ENCODE peak calls at places on chromosomes 11 and 22, in seven cellular contexts. O, Y, T, N, H, R and U are unnamed samples.

GRCh38 chr11:9529333-9529648 is 44.2 kb upstream of the WEE1 start:
- DNase-seq in N (peak), H (no peak), O (peak), R (peak), Y (no peak), T (peak), U (no peak)

GRCh38 chr22:21791635-21792625 is 56.3 kb upstream of the YPEL1 start:
- DNase-seq in N (no peak), O (no peak), H (no peak), R (no peak), T (no peak), Y (no peak), U (no peak)

GRCh38 chr22:35218079-35218478 is 39.2 kb upstream of the HMGXB4 start:
- DNase-seq in N (no peak), T (no peak), R (no peak), H (no peak), O (no peak), Y (no peak), U (no peak)

GRCh38 chr22:40414838-40415505 is 44.6 kb downstream of the SGSM3 start:
- DNase-seq in N (no peak), R (no peak), H (no peak), Y (peak), O (no peak), T (no peak), U (no peak)

GRCh38 chr11:131246589-131247164 is 123.7 kb upstream of the NTM start:
- DNase-seq in H (peak), O (peak), Y (no peak), N (peak), T (no peak), R (no peak), U (peak)

GRCh38 chr11:11845066-11845465 is 3.3 kb downstream of the USP47 start:
- DNase-seq in Y (no peak), T (no peak), H (no peak), O (no peak), N (no peak), R (no peak), U (no peak)

GRCh38 chr11:72113170-72113808 is 794 bp upstream of the ANAPC15 start:
- DNase-seq in H (no peak), Y (no peak), N (no peak), R (peak), O (peak), T (no peak), U (no peak)

GRCh38 chr22:35476341-35476740 is 64.3 kb upstream of the RASD2 start:
- DNase-seq in T (no peak), N (no peak), H (no peak), Y (no peak), O (no peak), R (no peak), U (no peak)

GRCh38 chr11:7638710-7639642 is 34.3 kb downstream of the CYB5R2 start:
- DNase-seq in T (no peak), N (peak), Y (no peak), O (no peak), R (no peak), H (no peak), U (no peak)

GRCh38 chr11:1755344-1756023 is 5.1 kb upstream of the IFITM10 start:
- DNase-seq in H (no peak), R (peak), T (peak), N (no peak), Y (no peak), O (no peak), U (no peak)

GRCh38 chr11:128835741-128836410 is 31.2 kb downstream of the KCNJ1 start:
- DNase-seq in R (no peak), H (no peak), N (no peak), T (no peak), O (no peak), Y (no peak), U (no peak)

GRCh38 chr22:38570841-38571364 is 920 bp upstream of the DMC1 start:
- DNase-seq in R (peak), Y (no peak), N (peak), T (peak), H (no peak), O (peak), U (peak)

GRCh38 chr11:131754671-131755070 is 384.3 kb downstream of the NTM start:
- DNase-seq in N (no peak), H (no peak), Y (no peak), R (no peak), O (no peak), T (no peak), U (no peak)

GRCh38 chr11:82750643-82751139 is 17.0 kb upstream of the FAM181B start:
- DNase-seq in O (no peak), R (no peak), Y (no peak), T (no peak), H (no peak), N (no peak), U (no peak)

GRCh38 chr11:35058318-35058717 is 80.7 kb upstream of the CD44 start:
- DNase-seq in R (no peak), H (no peak), Y (no peak), T (no peak), O (no peak), N (no peak), U (no peak)

GRCh38 chr22:24427500-24428164 is at the start of gene ADORA2A:
- DNase-seq in R (no peak), Y (no peak), O (no peak), N (no peak), T (no peak), H (no peak), U (no peak)

GRCh38 chr22:17705565-17706450 is 67.3 kb downstream of the BCL2L13 start:
- DNase-seq in H (no peak), T (no peak), O (no peak), Y (no peak), N (no peak), R (no peak), U (no peak)

GRCh38 chr22:36577019-36577418 is 48.1 kb upstream of the EIF3D start:
- DNase-seq in R (no peak), H (no peak), O (peak), Y (no peak), T (no peak), N (no peak), U (no peak)

GRCh38 chr11:46075168-46075567 is 46.1 kb downstream of the PHF21A start:
- DNase-seq in N (no peak), R (no peak), T (peak), H (no peak), O (no peak), Y (no peak), U (no peak)

GRCh38 chr22:23772315-23773246 is at the start of gene MMP11:
- DNase-seq in N (peak), T (peak), R (peak), O (peak), Y (no peak), H (no peak), U (no peak)

GRCh38 chr22:23380230-23380573 is 199.9 kb downstream of the IGLL1 start:
- DNase-seq in R (no peak), H (no peak), T (no peak), N (no peak), O (no peak), Y (no peak), U (no peak)

GRCh38 chr11:132504501-132505041 is 1027.7 kb downstream of the OPCML start:
- DNase-seq in T (peak), N (no peak), R (no peak), H (no peak), O (no peak), Y (no peak), U (no peak)

GRCh38 chr11:121344824-121345223 is 52.3 kb downstream of the SC5D start:
- DNase-seq in N (no peak), H (no peak), R (peak), T (no peak), Y (no peak), O (no peak), U (no peak)